ENCODE peak calls at places on chromosomes 4 and X, in seven cellular contexts. N is right lobe of liver, Q is sigmoid colon, G is A549, J is heart left ventricle, M is HCT116, D is H54. Y is an unnamed sample.

GRCh38 chr4:1462009-1462767 is 55.9 kb upstream of the NKX1-1 start:
- DNase-seq in N (no peak), Q (no peak), G (no peak), J (no peak), M (no peak), D (no peak), Y (no peak)

GRCh38 chr4:153480704-153481103 is 14.5 kb downstream of the TMEM131L start:
- DNase-seq in N (no peak), Q (no peak), G (no peak), J (no peak), M (no peak), D (no peak), Y (no peak)

GRCh38 chr4:156505341-156505955 is 466.2 kb downstream of the PDGFC start:
- DNase-seq in N (no peak), Q (no peak), G (no peak), J (no peak), M (no peak), D (peak; percentile 5), Y (no peak)

GRCh38 chr4:8594097-8595038 is 1.8 kb downstream of the CPZ start:
- DNase-seq in N (peak; percentile 65), Q (no peak), G (peak; percentile 77), J (peak; percentile 33), M (peak; percentile 64), D (peak; percentile 78), Y (peak; percentile 58)

GRCh38 chrX:36684053-36684452 is 324.1 kb upstream of the FAM47C start:
- DNase-seq in N (no peak), Q (no peak), G (no peak), J (no peak), M (no peak), D (no peak), Y (no peak)

GRCh38 chr4:132180020-132180427 is 969.1 kb upstream of the PCDH10 start:
- DNase-seq in N (no peak), Q (no peak), G (no peak), J (no peak), M (no peak), D (peak; percentile 5), Y (no peak)

GRCh38 chr4:7192252-7193039 is at the start of gene SORCS2:
- DNase-seq in N (peak; percentile 67), Q (peak; percentile 83), G (peak; percentile 42), J (peak; percentile 81), M (no peak), D (peak; percentile 57), Y (peak; percentile 67)

GRCh38 chr4:186592961-186593586 is 37.7 kb upstream of the MTNR1A start:
- DNase-seq in N (no peak), Q (no peak), G (no peak), J (no peak), M (no peak), D (no peak), Y (no peak)

GRCh38 chr4:24853142-24853541 is 57.8 kb downstream of the SOD3 start:
- DNase-seq in N (no peak), Q (no peak), G (no peak), J (no peak), M (no peak), D (no peak), Y (no peak)

GRCh38 chr4:88939697-88940096 is 117.3 kb downstream of the FAM13A start:
- DNase-seq in N (no peak), Q (no peak), G (no peak), J (no peak), M (no peak), D (no peak), Y (no peak)

GRCh38 chr4:6541789-6542188 is 33.2 kb upstream of the MAN2B2 start:
- DNase-seq in N (no peak), Q (no peak), G (no peak), J (no peak), M (no peak), D (no peak), Y (no peak)

GRCh38 chr4:132169660-132170059 is 979.4 kb upstream of the PCDH10 start:
- DNase-seq in N (no peak), Q (no peak), G (no peak), J (no peak), M (no peak), D (no peak), Y (no peak)

GRCh38 chr4:100682477-100683218 is 164.8 kb upstream of the EMCN start:
- DNase-seq in N (no peak), Q (no peak), G (no peak), J (no peak), M (no peak), D (no peak), Y (no peak)

DNA sequence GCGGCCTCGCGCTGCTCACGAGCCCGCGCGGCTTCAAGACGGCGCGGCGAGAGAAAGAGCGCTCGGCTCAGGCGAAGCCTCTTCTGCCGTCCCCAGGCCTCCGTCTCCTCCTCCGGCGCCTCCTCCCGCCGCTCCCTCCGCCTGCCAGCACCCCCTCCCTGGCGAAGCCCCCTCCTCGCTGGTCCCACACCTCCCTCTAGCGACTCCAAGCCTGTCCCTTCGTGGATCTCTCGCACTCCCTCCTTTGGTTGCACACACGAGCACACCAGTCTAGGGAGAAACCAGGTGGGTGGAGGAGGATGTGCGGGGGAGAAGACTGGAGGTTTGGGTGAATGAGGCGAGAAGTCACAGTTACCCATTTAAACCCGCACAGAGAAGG is at the start of gene CAMK2D:
- DNase-seq in N (peak; percentile 91), Q (peak; percentile 95), G (peak; percentile 62), J (peak; percentile 92), M (peak; percentile 80), D (peak; percentile 28), Y (peak; percentile 86)
- TF ChIP-seq POLR2A in N (peak; percentile 3), Q (peak; percentile 27), G (peak; percentile 31), J (no peak), M (no peak), D (peak; percentile 49), Y (no peak)

GRCh38 chrX:129982300-129983246 is at the start of gene BCORL1:
- DNase-seq in N (peak; percentile 92), Q (peak; percentile 97), G (peak; percentile 94), J (peak; percentile 93), M (peak; percentile 79), D (peak; percentile 95), Y (peak; percentile 90)
- TF ChIP-seq POLR2A in N (peak; percentile 69), Q (peak; percentile 59), G (peak; percentile 92), J (no peak), M (peak; percentile 73), D (peak; percentile 95), Y (no peak)

DNA sequence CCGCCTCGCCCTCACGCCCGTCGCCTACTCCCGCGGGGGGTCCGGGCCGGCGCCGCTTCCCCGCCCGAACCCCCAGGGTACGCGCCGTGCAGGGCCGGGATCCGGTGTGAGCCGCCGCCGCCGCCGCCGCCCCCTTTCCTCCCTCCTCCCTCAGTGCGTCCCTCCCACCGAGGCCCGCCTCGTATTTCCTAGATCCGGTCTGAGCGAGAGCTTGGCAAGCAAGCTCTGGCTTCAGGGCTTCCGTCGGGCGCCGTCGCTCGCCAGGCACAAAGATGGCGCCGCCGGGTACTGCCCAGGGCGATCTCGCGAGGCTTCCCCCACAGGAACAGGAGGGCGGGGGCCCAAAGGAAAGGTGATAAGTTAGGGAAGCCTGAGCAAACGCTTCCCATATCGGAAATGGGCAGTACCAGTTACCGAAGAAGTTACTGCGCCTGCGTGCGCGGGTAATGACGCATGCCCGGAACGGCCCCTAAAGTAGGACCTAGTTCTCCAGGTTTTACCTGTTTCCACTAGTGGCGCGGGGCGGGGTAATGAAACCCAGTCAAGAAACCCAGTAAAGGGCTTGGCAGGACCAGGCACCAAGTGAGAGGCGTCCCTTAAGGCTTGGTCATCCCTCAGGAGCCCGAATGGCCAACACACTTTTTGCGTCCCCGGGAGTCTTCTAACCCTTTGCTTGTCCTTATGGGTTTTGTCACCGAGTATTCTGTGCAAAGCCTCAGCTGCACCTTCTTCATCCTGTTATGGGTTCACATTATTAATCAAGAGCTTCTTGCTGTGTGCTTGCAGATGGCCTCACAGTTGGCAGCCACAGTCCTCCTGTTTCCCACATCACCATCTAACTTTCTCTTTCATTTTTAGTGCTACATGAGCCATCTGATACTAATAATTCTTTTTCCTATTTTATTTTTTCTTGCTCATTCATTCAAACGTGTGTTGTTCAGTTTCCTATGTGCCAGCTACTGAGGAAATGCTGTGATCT is at the start of gene TAB3:
- DNase-seq in N (peak; percentile 94), Q (peak; percentile 97), G (peak; percentile 89), J (peak; percentile 96), M (peak; percentile 93), D (peak; percentile 38), Y (peak; percentile 96)
- TF ChIP-seq POLR2A in N (peak; percentile 46), Q (no peak), G (peak; percentile 50), J (no peak), M (no peak), D (peak; percentile 28), Y (no peak)

GRCh38 chrX:11111038-11111851 is at the start of gene HCCS:
- DNase-seq in N (peak; percentile 82), Q (peak; percentile 93), G (peak; percentile 68), J (peak; percentile 91), M (peak; percentile 54), D (peak; percentile 21), Y (peak; percentile 85)
- TF ChIP-seq POLR2A in N (peak; percentile 82), Q (peak; percentile 75), G (peak; percentile 47), J (no peak), M (peak; percentile 31), D (no peak), Y (no peak)

Y was measured in stomach.